ENCODE peak calls at places on chromosomes 2 and 18, in eight cellular contexts. B, V, Q, R, O, N, P and F are unnamed samples.

GRCh38 chr2:3179208-3179607 is 198.4 kb downstream of the EIPR1 start:
- DNase-seq in B (no peak), V (no peak), Q (peak; percentile 80), R (peak; percentile 87), O (no peak), N (no peak), P (no peak), F (no peak)

GRCh38 chr18:50611529-50611941 is 51.6 kb downstream of the MAPK4 start:
- DNase-seq in B (no peak), V (no peak), Q (no peak), R (peak; percentile 67), O (no peak), N (no peak), P (peak; percentile 72), F (peak; percentile 45)

GRCh38 chr2:229273384-229274338 is 2.6 kb upstream of the PID1 start:
- DNase-seq in B (peak; percentile 88), V (peak; percentile 84), Q (peak; percentile 65), R (peak; percentile 91), O (peak; percentile 44), N (no peak), P (peak; percentile 88), F (peak; percentile 82)

GRCh38 chr18:24613887-24614286 is 153.4 kb downstream of the HRH4 start:
- DNase-seq in B (no peak), V (no peak), Q (no peak), R (no peak), O (no peak), N (no peak), P (no peak), F (no peak)

GRCh38 chr2:3585239-3586109 is 9.4 kb upstream of the COLEC11 start:
- DNase-seq in B (peak; percentile 93), V (peak; percentile 82), Q (no peak), R (no peak), O (no peak), N (no peak), P (peak; percentile 94), F (no peak)

GRCh38 chr2:102253753-102254150 is 57.6 kb upstream of the IL1RL1 start:
- DNase-seq in B (peak; percentile 63), V (no peak), Q (no peak), R (no peak), O (no peak), N (no peak), P (peak; percentile 65), F (no peak)

GRCh38 chr2:12824304-12824761 is 107.6 kb downstream of the TRIB2 start:
- DNase-seq in B (peak; percentile 60), V (no peak), Q (no peak), R (no peak), O (no peak), N (no peak), P (peak; percentile 76), F (no peak)

GRCh38 chr18:36335476-36336279 is 38.2 kb downstream of the FHOD3 start:
- DNase-seq in B (no peak), V (no peak), Q (no peak), R (no peak), O (no peak), N (no peak), P (no peak), F (no peak)

GRCh38 chr2:212265777-212266176 is 272.8 kb downstream of the ERBB4 start:
- DNase-seq in B (no peak), V (no peak), Q (no peak), R (no peak), O (no peak), N (no peak), P (no peak), F (no peak)

GRCh38 chr2:242098445-242099128 is 229.1 kb downstream of the RTP5 start:
- DNase-seq in B (no peak), V (no peak), Q (no peak), R (no peak), O (no peak), N (no peak), P (no peak), F (no peak)

GRCh38 chr2:218360453-218360852 is 3.8 kb downstream of the CATIP start:
- DNase-seq in B (no peak), V (no peak), Q (no peak), R (no peak), O (no peak), N (no peak), P (no peak), F (no peak)

GRCh38 chr18:46833899-46834298 is 77.0 kb upstream of the ST8SIA5 start:
- DNase-seq in B (no peak), V (no peak), Q (no peak), R (no peak), O (no peak), N (no peak), P (no peak), F (no peak)

GRCh38 chr2:207044380-207044779 is 105.1 kb downstream of the CPO start:
- DNase-seq in B (no peak), V (no peak), Q (no peak), R (no peak), O (no peak), N (no peak), P (no peak), F (no peak)

GRCh38 chr2:28906376-28906775 is 11.9 kb downstream of the WDR43 start:
- DNase-seq in B (peak; percentile 34), V (no peak), Q (no peak), R (no peak), O (no peak), N (no peak), P (no peak), F (peak; percentile 58)

GRCh38 chr2:206040525-206040924 is 45.4 kb downstream of the INO80D start:
- DNase-seq in B (no peak), V (no peak), Q (no peak), R (no peak), O (no peak), N (no peak), P (no peak), F (no peak)

GRCh38 chr2:70703900-70704549 is 64.0 kb downstream of the ADD2 start:
- DNase-seq in B (peak; percentile 78), V (peak; percentile 50), Q (no peak), R (peak; percentile 38), O (no peak), N (no peak), P (peak; percentile 87), F (peak; percentile 17)

GRCh38 chr2:201546576-201546975 is 95.0 kb downstream of the STRADB start:
- DNase-seq in B (peak; percentile 64), V (no peak), Q (no peak), R (no peak), O (no peak), N (no peak), P (peak; percentile 68), F (no peak)

GRCh38 chr18:50044402-50044801 is 150.5 kb downstream of the MYO5B start:
- DNase-seq in B (no peak), V (no peak), Q (no peak), R (peak; percentile 65), O (no peak), N (no peak), P (no peak), F (no peak)

GRCh38 chr18:24354278-24354677 is 43.3 kb downstream of the OSBPL1A start:
- DNase-seq in B (no peak), V (no peak), Q (peak; percentile 39), R (no peak), O (no peak), N (no peak), P (no peak), F (no peak)

GRCh38 chr2:43941359-43941758 is 54.4 kb downstream of the LRPPRC start:
- DNase-seq in B (no peak), V (no peak), Q (no peak), R (no peak), O (no peak), N (no peak), P (no peak), F (no peak)

GRCh38 chr2:21627938-21628337 is 504.2 kb downstream of the TDRD15 start:
- DNase-seq in B (no peak), V (no peak), Q (no peak), R (no peak), O (no peak), N (no peak), P (no peak), F (no peak)
- TF ChIP-seq CTCF in B (no peak), V (no peak), Q (no peak), R (no peak), O (peak; percentile 6), N (no peak), P (no peak), F (no peak)

DNA sequence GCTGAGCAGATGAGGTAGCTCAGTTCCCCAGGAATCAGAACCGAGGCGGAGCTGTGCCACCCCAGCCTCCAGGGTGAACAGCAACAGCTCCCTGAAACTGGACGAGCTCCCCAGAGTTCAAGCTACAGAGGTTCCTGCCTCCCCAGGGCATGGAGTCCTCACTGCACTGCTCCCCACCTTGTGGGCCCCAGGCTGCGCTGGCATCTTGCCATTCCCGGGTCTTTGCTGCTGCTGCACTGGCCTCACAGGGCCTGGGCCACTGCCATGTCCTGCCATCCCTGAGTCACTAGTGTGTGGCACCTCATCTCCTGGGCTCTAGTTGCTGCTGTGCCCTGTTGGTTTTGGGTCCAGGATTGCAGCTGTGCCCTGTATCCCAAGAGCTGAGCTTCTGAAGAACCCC is 166.9 kb downstream of the SNTG2 start:
- DNase-seq in B (no peak), V (no peak), Q (no peak), R (no peak), O (no peak), N (no peak), P (no peak), F (no peak)
- H3K4me3 ChIP-seq in B (no peak overlapping the region), V (no peak overlapping the region), Q (no peak overlapping the region), R (no peak overlapping the region), O (no peak overlapping the region), N (no peak overlapping the region), P (no peak overlapping the region), F (no peak overlapping the region)

DNA sequence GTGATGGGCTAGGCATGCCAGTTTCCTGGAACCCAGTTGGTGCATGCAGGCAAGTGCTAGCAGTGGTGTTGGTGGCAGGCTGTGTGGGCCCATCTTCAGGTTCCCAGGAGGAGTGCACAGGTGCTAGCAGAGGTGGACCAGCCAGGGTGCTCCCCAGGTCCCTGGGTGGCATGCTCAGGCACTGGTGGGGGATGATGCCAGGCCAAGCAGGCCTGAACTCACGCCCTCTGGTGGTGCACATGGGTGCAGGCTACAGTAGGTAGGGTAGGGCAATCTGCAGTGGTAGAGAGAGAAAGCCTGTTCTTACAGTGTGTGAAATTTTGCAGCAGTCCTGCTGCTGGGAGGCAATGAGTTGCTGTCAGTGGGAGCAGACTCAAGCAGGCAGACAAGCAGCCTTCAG is 1651.8 kb downstream of the DPP10 start:
- DNase-seq in B (no peak), V (no peak), Q (peak; percentile 68), R (peak; percentile 75), O (no peak), N (no peak), P (no peak), F (no peak)
- TF ChIP-seq CTCF in B (no peak), V (no peak), Q (peak; percentile 77), R (peak; percentile 81), O (no peak), N (no peak), P (no peak), F (no peak)

GRCh38 chr2:173711816-173712215 is 253.4 kb downstream of the SP3 start:
- DNase-seq in B (no peak), V (no peak), Q (no peak), R (no peak), O (no peak), N (no peak), P (no peak), F (peak; percentile 67)

GRCh38 chr2:173706936-173707335 is 258.2 kb downstream of the SP3 start:
- DNase-seq in B (no peak), V (no peak), Q (no peak), R (no peak), O (no peak), N (no peak), P (no peak), F (no peak)

GRCh38 chr2:173713904-173714555 is 251.1 kb downstream of the SP3 start:
- DNase-seq in B (no peak), V (no peak), Q (no peak), R (no peak), O (no peak), N (no peak), P (no peak), F (peak; percentile 41)

GRCh38 chr2:173708757-173709156 is 256.4 kb downstream of the SP3 start:
- DNase-seq in B (peak; percentile 11), V (no peak), Q (no peak), R (no peak), O (no peak), N (no peak), P (peak; percentile 26), F (no peak)
- H3K4me3 ChIP-seq in B (no peak overlapping the region), V (no peak overlapping the region), Q (no peak overlapping the region), R (no peak overlapping the region), O (no peak overlapping the region), N (no peak overlapping the region), P (no peak overlapping the region), F (no peak overlapping the region)